ENCODE peak calls at places on chromosome 18, in five cellular contexts. I, X, O, P and L are unnamed samples.
A peak's percentile ranks its signal among the peaks of the same experiment; 100 is the strongest.

GRCh38 chr18:24089626-24090337 is 49.1 kb upstream of the CABYR start:
- DNase-seq in P (no peak), X (no peak), O (no peak), I (no peak), L (no peak)

GRCh38 chr18:25662247-25662646 is 310.3 kb upstream of the ZNF521 start:
- DNase-seq in P (no peak), I (no peak), X (no peak), O (no peak), L (no peak)

GRCh38 chr18:4250141-4250540 is 205.0 kb downstream of the DLGAP1 start:
- DNase-seq in I (no peak), P (no peak), O (no peak), X (no peak), L (no peak)

GRCh38 chr18:13175754-13176210 is 42.8 kb upstream of the LDLRAD4 start:
- DNase-seq in X (no peak), P (no peak), I (no peak), O (no peak), L (no peak)

GRCh38 chr18:2147866-2148265 is 423.4 kb downstream of the METTL4 start:
- DNase-seq in X (no peak), P (no peak), O (no peak), I (no peak), L (no peak)

GRCh38 chr18:27549335-27550039 is 364.4 kb upstream of the CHST9 start:
- DNase-seq in O (no peak), I (no peak), P (no peak), X (no peak), L (no peak)

GRCh38 chr18:49447810-49448745 is 12.4 kb downstream of the DYM start:
- DNase-seq in O (no peak), P (no peak), I (no peak), X (no peak), L (no peak)

GRCh38 chr18:78681396-78681795 is 298.2 kb upstream of the SALL3 start:
- DNase-seq in P (no peak), I (no peak), X (no peak), O (peak; percentile 43), L (no peak)

GRCh38 chr18:9135912-9136314 is 668 bp upstream of the ANKRD12 start:
- DNase-seq in X (peak; percentile 43), O (no peak), I (no peak), P (no peak), L (peak; percentile 86)

GRCh38 chr18:57077786-57078552 is 68.9 kb upstream of the BOD1L2 start:
- DNase-seq in P (no peak), I (no peak), O (no peak), X (no peak), L (no peak)

GRCh38 chr18:58392336-58393000 is 236.4 kb downstream of the ALPK2 start:
- DNase-seq in O (no peak), P (no peak), I (no peak), X (no peak), L (no peak)

GRCh38 chr18:7457276-7457675 is 109.8 kb upstream of the PTPRM start:
- DNase-seq in O (no peak), P (no peak), I (no peak), X (no peak), L (no peak)

GRCh38 chr18:6294119-6294784 is 120.5 kb downstream of the L3MBTL4 start:
- DNase-seq in I (no peak), X (no peak), O (no peak), P (no peak), L (no peak)

GRCh38 chr18:8706981-8707940 is 1.9 kb downstream of the MTCL1 start:
- DNase-seq in P (peak; percentile 60), O (peak; percentile 87), X (peak; percentile 47), I (no peak), L (no peak)

GRCh38 chr18:24094561-24094960 is 44.3 kb upstream of the CABYR start:
- DNase-seq in P (no peak), I (no peak), O (no peak), X (no peak), L (no peak)

GRCh38 chr18:72871091-72871490 is 3.3 kb upstream of the NETO1 start:
- DNase-seq in O (no peak), I (peak; percentile 5), X (no peak), P (no peak), L (no peak)

GRCh38 chr18:68734311-68734710 is 19.4 kb upstream of the TMX3 start:
- DNase-seq in O (no peak), X (no peak), P (no peak), I (no peak), L (no peak)

GRCh38 chr18:10936211-10937053 is 212.9 kb downstream of the PIEZO2 start:
- DNase-seq in X (no peak), I (no peak), O (no peak), P (no peak), L (no peak)

GRCh38 chr18:2906522-2907458 is 60.0 kb downstream of the EMILIN2 start:
- DNase-seq in O (no peak), P (peak; percentile 74), X (peak; percentile 31), I (no peak), L (no peak)

GRCh38 chr18:73577365-73577764 is 570.3 kb downstream of the FBXO15 start:
- DNase-seq in P (no peak), O (no peak), I (peak; percentile 4), X (no peak), L (no peak)

GRCh38 chr18:24809173-24809955 is 348.9 kb downstream of the HRH4 start:
- DNase-seq in O (no peak), I (no peak), X (no peak), P (no peak), L (no peak)

GRCh38 chr18:7207366-7207765 is 23.5 kb upstream of the LRRC30 start:
- DNase-seq in I (no peak), X (no peak), P (no peak), O (no peak), L (no peak)

GRCh38 chr18:11177382-11177781 is 28.0 kb upstream of the PIEZO2 start:
- DNase-seq in O (no peak), I (no peak), X (no peak), P (no peak), L (no peak)

GRCh38 chr18:31591628-31592027 is at the start of gene TTR:
- DNase-seq in I (no peak), X (no peak), O (no peak), P (no peak), L (no peak)

GRCh38 chr18:74806700-74807416 is 209.2 kb downstream of the ZNF407 start:
- DNase-seq in P (no peak), X (no peak), I (peak; percentile 73), O (no peak), L (no peak)

GRCh38 chr18:25686960-25687520 is 335.1 kb upstream of the ZNF521 start:
- DNase-seq in O (no peak), X (no peak), P (no peak), I (no peak), L (no peak)

GRCh38 chr18:74516271-74517235 is 17.7 kb upstream of the CNDP1 start:
- DNase-seq in I (no peak), O (no peak), X (no peak), P (no peak), L (no peak)

GRCh38 chr18:24011095-24011917 is 3.2 kb upstream of the TTC39C start:
- DNase-seq in I (no peak), P (no peak), X (no peak), O (no peak), L (no peak)

GRCh38 chr18:45295388-45295787 is 319.9 kb upstream of the SLC14A2 start:
- DNase-seq in X (no peak), O (no peak), I (no peak), P (no peak), L (no peak)

GRCh38 chr18:5238371-5238758 is 41.3 kb upstream of the AKAIN1 start:
- DNase-seq in P (peak; percentile 79), O (peak; percentile 70), X (peak; percentile 40), I (no peak), L (no peak)

GRCh38 chr18:76265375-76266225 is 229.4 kb downstream of the ZNF516 start:
- DNase-seq in I (no peak), P (no peak), X (no peak), O (peak; percentile 87), L (no peak)

GRCh38 chr18:60684843-60685513 is 312.4 kb upstream of the MC4R start:
- DNase-seq in I (peak; percentile 4), X (no peak), P (no peak), O (no peak), L (no peak)

GRCh38 chr18:75324686-75325257 is 102.7 kb downstream of the SMIM21 start:
- DNase-seq in P (no peak), I (no peak), O (no peak), X (no peak), L (no peak)

DNA sequence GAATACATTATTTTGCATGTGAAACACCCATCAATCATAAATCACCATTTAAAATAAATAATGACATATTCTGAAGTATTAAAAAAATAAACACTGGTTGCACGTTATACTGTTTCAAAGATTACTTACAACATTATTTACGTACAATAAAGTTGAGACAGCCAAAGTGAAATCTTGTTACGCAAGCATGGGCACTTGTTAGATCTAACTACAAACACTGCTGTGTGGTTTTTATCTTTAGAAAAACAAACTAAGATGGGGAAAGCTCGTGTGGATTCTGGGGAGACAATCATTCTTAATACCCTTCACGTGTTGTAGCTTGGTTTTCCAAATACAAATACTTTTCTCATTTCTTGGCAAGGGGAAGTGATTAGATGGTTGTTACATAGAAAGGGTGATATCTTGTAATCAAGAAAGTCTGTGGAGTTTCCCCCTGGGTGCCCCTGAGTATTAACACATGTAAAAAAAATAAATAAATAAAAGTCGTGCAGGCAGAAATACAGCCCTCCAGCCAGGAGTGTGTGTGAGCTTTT is 125.8 kb upstream of the LMAN1 start:
- DNase-seq in P (no peak), X (no peak), O (no peak), I (no peak), L (no peak)
- TF ChIP-seq CTCF in P (no peak), X (no peak), O (no peak), I (no peak), L (no peak)

GRCh38 chr18:46755315-46756171 is 1.3 kb downstream of the ST8SIA5 start:
- DNase-seq in O (no peak), P (no peak), X (no peak), I (no peak), L (no peak)
- TF ChIP-seq CTCF in O (no peak), P (no peak), X (no peak), I (no peak), L (no peak)

GRCh38 chr18:35691625-35692024 is 110.1 kb downstream of the GALNT1 start:
- DNase-seq in P (no peak), X (no peak), I (no peak), O (no peak), L (no peak)

GRCh38 chr18:35693829-35694228 is 112.3 kb downstream of the GALNT1 start:
- DNase-seq in I (no peak), X (no peak), O (no peak), P (no peak), L (no peak)

GRCh38 chr18:35692866-35693265 is 111.3 kb downstream of the GALNT1 start:
- DNase-seq in O (no peak), I (no peak), X (no peak), P (no peak), L (no peak)

GRCh38 chr18:35683021-35683420 is 101.5 kb downstream of the GALNT1 start:
- DNase-seq in I (peak; percentile 5), P (no peak), O (no peak), X (no peak), L (no peak)

GRCh38 chr18:35688757-35689156 is 107.2 kb downstream of the GALNT1 start:
- DNase-seq in O (no peak), I (no peak), X (no peak), P (no peak), L (no peak)
- TF ChIP-seq CTCF in O (no peak), I (no peak), X (no peak), P (no peak), L (no peak)

GRCh38 chr18:43507842-43508481 is 230.7 kb upstream of the SYT4 start:
- DNase-seq in O (no peak), X (no peak), P (no peak), I (no peak), L (no peak)

GRCh38 chr18:43501099-43501498 is 223.8 kb upstream of the SYT4 start:
- DNase-seq in I (no peak), O (no peak), P (no peak), X (no peak), L (no peak)

GRCh38 chr18:43506935-43507334 is 229.6 kb upstream of the SYT4 start:
- DNase-seq in I (no peak), X (no peak), P (no peak), O (no peak), L (no peak)
- TF ChIP-seq CTCF in I (no peak), X (no peak), P (no peak), O (no peak), L (no peak)